ENCODE peak calls at places on chromosome 5, in nine cellular contexts. K is transverse colon, F is HCT116, D is lower leg skin, H is stomach, B is IMR-90, Y is heart left ventricle, L is ovary, M is right lobe of liver. R is an unnamed sample.

GRCh38 chr5:32044904-32045303 is 129.2 kb downstream of the GOLPH3 start:
- DNase-seq in H (no peak), M (no peak), L (no peak), Y (no peak), F (no peak), D (no peak), B (peak), K (no peak), R (no peak)

GRCh38 chr5:105877592-105877991 is 1793.1 kb downstream of the EFNA5 start:
- DNase-seq in K (no peak), D (no peak), Y (no peak), M (no peak), F (no peak), L (no peak), H (no peak), B (no peak), R (no peak)

GRCh38 chr5:120985526-120985925 is 521.4 kb downstream of the PRR16 start:
- DNase-seq in F (no peak), H (no peak), B (no peak), M (no peak), D (no peak), K (no peak), L (no peak), Y (no peak), R (no peak)

GRCh38 chr5:172904643-172905345 is 54.4 kb upstream of the RPL26L1 start:
- DNase-seq in M (peak), B (peak), D (peak), K (peak), Y (peak), F (peak), L (peak), H (peak), R (peak)

GRCh38 chr5:149381986-149382338 is 2.9 kb upstream of the IL17B start:
- DNase-seq in B (peak), H (peak), L (peak), Y (peak), F (peak), M (peak), K (peak), D (peak), R (peak)

GRCh38 chr5:172533058-172533398 is 78.7 kb upstream of the SH3PXD2B start:
- DNase-seq in L (no peak), K (peak), Y (no peak), D (peak), H (no peak), M (no peak), B (no peak), F (no peak), R (peak)

GRCh38 chr5:1050449-1051365 is 42.1 kb downstream of the NKD2 start:
- DNase-seq in L (peak), B (no peak), F (no peak), H (no peak), D (no peak), M (no peak), K (no peak), Y (no peak), R (no peak)

GRCh38 chr5:54601832-54602231 is 84.3 kb downstream of the SNX18 start:
- DNase-seq in H (no peak), M (no peak), D (no peak), Y (no peak), F (no peak), K (no peak), L (no peak), B (no peak), R (no peak)

GRCh38 chr5:107072440-107072839 is 598.3 kb downstream of the EFNA5 start:
- DNase-seq in F (no peak), B (peak), Y (no peak), H (no peak), L (no peak), D (no peak), M (no peak), K (no peak), R (no peak)

DNA sequence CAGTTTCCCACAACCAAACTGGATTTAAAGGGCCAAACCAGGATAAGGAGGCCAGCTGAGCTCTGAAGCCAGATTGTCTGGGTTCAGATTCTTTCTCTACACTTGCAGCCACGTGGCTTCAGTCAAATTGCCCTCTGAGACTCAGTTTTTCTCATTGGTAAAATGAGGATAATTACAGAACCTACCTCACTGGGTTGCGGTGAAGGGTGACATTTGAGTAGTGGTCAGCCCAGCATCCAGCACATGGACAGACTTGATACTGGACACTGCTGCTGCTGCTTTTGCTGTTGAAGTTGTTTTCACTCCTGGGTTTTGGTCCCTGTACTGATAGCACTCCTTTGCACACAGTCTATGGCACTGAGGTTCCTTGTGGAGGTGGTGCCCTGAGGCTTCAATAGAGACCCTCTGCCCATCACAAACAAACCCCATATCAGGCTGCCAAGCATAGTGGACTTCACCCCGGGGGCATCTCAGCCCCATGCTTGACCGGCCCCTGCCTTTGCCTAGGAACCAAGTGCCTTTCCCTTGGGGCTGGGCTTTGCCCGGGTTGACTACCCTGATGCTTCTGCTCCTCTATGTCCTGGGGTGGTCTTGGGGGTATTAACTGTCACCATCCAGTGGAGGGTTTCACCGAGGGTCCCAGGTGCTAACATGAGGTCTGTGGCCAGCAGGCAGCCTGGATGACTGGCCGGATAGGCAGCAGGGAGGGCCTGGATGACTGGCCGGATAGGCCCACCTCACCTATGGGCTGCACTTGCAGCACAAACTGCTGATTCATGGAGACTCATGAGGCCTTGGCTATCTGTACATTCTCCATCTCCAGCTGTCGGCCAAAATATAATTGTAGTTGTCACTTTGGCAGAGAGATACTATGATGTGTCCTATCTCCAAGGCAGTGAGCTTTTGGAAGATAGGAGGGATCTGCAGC is 25.9 kb upstream of the CDKN2AIPNL start:
- DNase-seq in Y (no peak), F (no peak), K (no peak), M (no peak), D (no peak), B (peak), H (no peak), L (no peak), R (no peak)
- H3K4me3 ChIP-seq in Y (no peak), F (no peak), K (no peak), M (no peak), D (no peak), B (no peak), H (peak), L (no peak), R (no peak)

DNA sequence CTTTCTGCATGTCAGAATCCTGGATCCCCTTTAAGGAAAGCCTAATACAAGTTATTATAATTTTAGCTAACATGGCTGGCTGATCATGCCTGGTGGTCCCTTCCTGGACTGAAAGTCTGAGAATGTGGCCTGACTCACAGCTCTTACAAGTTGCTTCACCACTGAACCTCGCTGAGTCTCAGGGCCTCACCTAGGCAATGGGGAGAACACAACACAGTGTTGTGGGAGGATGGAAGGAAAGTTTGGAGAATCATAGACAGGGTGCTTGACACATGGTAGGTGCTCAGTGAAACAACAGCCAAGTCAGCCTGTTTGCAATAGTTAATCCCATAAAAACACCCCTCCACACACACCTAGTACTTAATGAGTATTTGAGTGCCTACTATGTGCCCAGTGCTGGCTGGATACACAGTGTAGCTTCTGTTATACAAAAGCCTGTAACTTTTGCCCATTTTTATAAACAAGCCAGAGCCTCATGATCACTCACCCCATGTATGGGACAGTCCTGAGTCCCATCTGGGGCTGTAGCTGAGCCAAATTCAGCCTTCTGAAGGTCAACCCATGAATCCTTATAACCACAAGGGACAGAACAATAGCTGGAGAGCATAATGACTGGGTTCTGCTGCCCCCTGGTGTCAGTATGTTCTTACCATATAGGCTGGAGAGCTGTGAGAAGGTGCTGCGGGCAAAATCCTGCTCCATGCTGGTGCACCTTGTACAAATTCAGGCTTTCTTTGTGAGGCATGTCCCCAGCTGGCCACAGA is 3.9 kb downstream of the ACSL6 start:
- DNase-seq in H (peak), K (peak), B (peak), L (peak), D (peak), F (peak), M (peak), Y (peak), R (peak)
- TF ChIP-seq POLR2A in H (no peak), K (no peak), B (no peak), L (no peak), D (no peak), F (no peak), M (no peak), Y (no peak), R (no peak)

DNA sequence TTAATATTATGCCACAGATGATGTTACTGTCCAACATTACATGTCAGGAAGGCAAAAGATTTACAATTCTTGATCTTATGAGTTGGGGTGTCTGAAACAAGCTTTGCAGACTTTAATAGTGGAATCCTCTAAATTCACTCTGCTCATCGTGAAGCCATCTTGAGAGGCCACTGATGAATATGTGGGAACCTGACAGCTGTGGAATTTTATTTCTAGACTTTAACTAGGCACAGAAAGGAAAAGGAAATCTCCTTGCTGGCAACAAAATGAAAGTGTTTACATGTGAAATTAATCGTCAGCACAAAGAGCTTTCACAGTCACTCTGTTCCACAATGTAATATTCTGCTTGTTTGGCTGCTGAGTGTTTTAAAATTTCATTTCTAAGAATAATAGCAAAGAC is 14.8 kb downstream of the NREP start:
- DNase-seq in D (no peak), K (no peak), L (no peak), B (no peak), Y (no peak), M (no peak), H (no peak), F (no peak), R (no peak)
- H3K4me3 ChIP-seq in D (no peak), K (no peak), L (peak), B (no peak), Y (no peak), M (no peak), H (peak), F (no peak), R (no peak)

GRCh38 chr5:59791131-59791485 is 102.4 kb downstream of the PDE4D start:
- DNase-seq in B (no peak), K (no peak), Y (no peak), F (no peak), H (no peak), L (no peak), M (no peak), D (no peak), R (no peak)

GRCh38 chr5:59791602-59792001 is 101.9 kb downstream of the PDE4D start:
- DNase-seq in B (no peak), F (no peak), H (no peak), K (no peak), Y (no peak), D (no peak), L (no peak), M (no peak), R (no peak)

GRCh38 chr5:59789197-59789596 is 104.3 kb downstream of the PDE4D start:
- DNase-seq in M (no peak), D (no peak), B (no peak), Y (no peak), K (no peak), F (no peak), L (no peak), H (no peak), R (no peak)

GRCh38 chr5:59789894-59790293 is 103.6 kb downstream of the PDE4D start:
- DNase-seq in B (no peak), D (no peak), F (no peak), M (no peak), L (no peak), Y (no peak), K (no peak), H (no peak), R (no peak)

DNA sequence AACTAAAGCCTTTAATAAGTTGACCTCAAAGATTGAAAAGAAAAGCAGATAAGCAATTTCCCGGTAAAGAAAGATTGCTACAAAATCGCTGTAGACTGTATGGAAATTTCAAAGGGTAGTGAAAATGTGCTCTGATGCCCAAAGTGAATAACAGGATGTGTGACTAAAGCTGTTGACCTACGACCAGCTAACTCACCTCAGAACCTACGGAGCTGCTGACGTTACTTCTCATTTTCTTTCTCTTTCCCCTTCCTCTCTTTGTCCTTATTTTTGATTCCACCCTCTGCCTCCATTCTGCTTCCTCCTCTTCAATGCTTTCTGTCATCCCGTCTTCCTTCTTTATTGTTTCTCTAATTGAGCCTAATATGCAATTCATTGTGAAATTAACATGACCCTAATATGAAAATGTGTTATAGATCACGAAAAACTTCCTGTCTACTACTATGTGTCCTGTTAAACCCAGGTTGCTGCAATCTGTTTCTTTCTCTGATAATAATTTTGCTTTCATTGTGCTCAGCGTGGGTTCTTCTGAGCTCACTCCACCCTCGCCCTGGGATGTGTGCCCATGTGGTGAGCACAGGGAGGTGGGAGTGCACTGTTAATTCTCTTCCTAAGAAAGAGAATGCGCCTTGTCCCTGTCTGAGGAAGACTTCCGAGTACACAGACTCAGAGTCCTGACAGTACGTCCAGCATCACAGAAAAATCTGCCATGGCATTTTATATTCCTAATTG is 103.0 kb downstream of the PDE4D start:
- DNase-seq in B (no peak), H (no peak), M (no peak), L (no peak), Y (no peak), D (no peak), K (no peak), F (no peak), R (no peak)
- TF ChIP-seq POLR2A in B (no peak), H (no peak), M (no peak), L (no peak), Y (no peak), D (no peak), K (no peak), F (no peak), R (no peak)

DNA sequence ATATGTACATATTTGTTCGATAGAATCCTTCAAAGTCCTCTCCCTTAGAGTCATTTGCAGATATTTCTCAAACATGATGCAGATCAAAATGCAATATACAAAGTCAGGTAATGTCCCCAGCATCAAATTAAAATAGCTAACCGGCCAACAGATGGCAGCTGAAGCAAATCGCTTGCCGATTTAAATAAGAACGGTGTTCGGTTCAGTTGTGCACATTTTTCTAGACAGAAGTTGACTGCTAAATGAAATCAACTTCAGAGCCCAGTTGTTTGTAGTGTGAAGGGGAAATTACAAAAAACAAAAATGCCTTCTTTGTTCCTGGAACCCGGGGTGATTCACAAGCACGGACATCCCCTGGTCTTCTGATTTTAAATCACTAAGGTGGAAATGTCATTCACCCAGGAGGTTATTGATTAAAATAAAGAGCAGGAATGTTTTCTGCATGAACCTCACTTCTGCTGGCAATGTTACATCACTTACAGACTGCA is 219.2 kb downstream of the EBF1 start:
- DNase-seq in F (no peak), M (no peak), L (no peak), B (no peak), Y (no peak), D (no peak), H (no peak), K (no peak), R (no peak)
- H3K4me3 ChIP-seq in F (no peak), M (no peak), L (no peak), B (no peak), Y (no peak), D (no peak), H (no peak), K (no peak), R (no peak)

GRCh38 chr5:139668064-139668880 is 20.1 kb downstream of the CXXC5 start:
- DNase-seq in M (no peak), K (no peak), Y (peak), H (peak), F (no peak), B (no peak), L (peak), D (no peak), R (no peak)
- TF ChIP-seq POLR2A in M (no peak), K (no peak), Y (no peak), H (no peak), F (no peak), B (no peak), L (no peak), D (no peak), R (no peak)

DNA sequence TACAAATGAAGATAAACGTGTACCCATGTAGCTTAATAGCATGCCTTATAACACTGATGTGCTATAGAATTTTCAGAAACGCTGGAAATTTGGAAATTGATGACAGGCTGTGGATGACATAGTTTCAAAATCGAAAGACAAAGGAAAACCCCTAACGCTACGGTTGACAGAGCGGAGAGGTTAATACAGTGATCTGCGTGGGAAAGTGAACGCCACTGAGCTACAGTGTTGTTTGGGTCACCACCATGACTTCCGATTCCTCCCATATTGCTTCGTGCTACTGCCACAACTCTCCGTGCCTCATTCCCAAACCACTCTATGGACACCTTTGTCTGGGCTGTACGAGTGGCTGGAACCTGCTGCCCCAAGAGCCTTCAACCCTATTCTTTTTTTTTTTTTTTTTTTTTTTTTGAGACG is 7.3 kb downstream of the OTP start:
- DNase-seq in H (no peak), Y (no peak), F (no peak), B (no peak), L (no peak), K (no peak), D (no peak), M (no peak), R (no peak)
- H3K4me3 ChIP-seq in H (peak), Y (peak), F (peak), B (no peak), L (no peak), K (peak), D (no peak), M (no peak), R (no peak)

GRCh38 chr5:140113699-140114263 is at the start of gene PURA:
- DNase-seq in K (peak), Y (peak), F (peak), H (peak), L (peak), D (peak), M (peak), B (peak), R (peak)
- TF ChIP-seq POLR2A in K (peak), Y (no peak), F (no peak), H (peak), L (peak), D (no peak), M (peak), B (peak), R (peak)

DNA sequence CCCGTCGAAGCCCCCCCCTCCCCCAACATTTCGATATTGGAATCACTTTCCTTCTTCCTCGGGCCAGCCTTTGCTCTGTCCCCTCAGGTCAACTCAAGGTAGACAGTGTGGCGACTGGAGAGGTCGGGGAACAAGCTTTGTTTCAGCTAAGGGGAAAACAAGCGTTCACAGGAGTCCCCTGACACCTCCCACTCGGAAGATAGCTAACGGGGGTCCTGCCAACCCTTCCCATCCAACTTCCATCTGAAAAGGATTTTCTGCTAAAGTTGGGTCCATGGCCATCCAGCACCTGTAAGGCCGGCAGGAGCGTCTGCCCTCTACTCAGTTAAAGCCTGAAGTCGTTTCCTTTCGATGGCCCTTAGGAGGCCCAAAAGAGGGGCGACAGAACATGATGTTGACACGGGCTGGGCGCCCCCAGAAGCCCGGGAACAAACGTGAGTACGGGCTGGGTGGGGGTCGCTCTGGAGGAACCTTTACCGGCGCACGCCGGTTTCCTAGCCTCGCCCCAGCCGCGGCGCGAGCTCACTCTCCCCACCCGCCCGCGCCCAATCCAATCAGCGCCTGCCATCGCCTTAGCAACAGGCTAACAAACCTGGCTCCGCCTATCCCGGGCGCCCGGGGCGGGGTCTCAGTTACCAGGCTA is 2.5 kb downstream of the ARRDC3 start:
- DNase-seq in H (peak), B (peak), D (peak), Y (peak), L (peak), K (peak), F (peak), M (peak), R (peak)
- H3K4me3 ChIP-seq in H (peak), B (peak), D (peak), Y (peak), L (peak), K (peak), F (peak), M (peak), R (peak)